ENCODE peak calls at places on chromosomes 3 and 15, in six cellular contexts. Z is gastrocnemius medialis; M is CD4-positive, alpha-beta T cell; K is CD8-positive, alpha-beta T cell; I is cardiac muscle cell; D is breast epithelium. V is an unnamed sample.

GRCh38 chr3:16697437-16698258 is 92.4 kb upstream of the DAZL start:
- DNase-seq in Z (no peak), M (no peak), K (no peak), I (no peak), D (no peak), V (no peak)

GRCh38 chr15:51366911-51367310 is 25.5 kb downstream of the GLDN start:
- DNase-seq in Z (peak; percentile 30), M (no peak), K (no peak), I (no peak), D (no peak), V (peak; percentile 53)

GRCh38 chr15:66720206-66721010 is 18.4 kb downstream of the SMAD6 start:
- DNase-seq in Z (no peak), M (no peak), K (no peak), I (no peak), D (no peak), V (peak; percentile 89)

GRCh38 chr3:169289303-169289702 is 374.2 kb downstream of the MECOM start:
- DNase-seq in Z (no peak), M (no peak), K (no peak), I (no peak), D (no peak), V (no peak)

GRCh38 chr3:126961791-126962461 is 21.0 kb upstream of the PLXNA1 start:
- DNase-seq in Z (peak; percentile 37), M (no peak), K (no peak), I (no peak), D (peak; percentile 50), V (peak; percentile 40)

GRCh38 chr3:89179355-89179997 is 72.1 kb downstream of the EPHA3 start:
- DNase-seq in Z (no peak), M (no peak), K (no peak), I (no peak), D (no peak), V (no peak)

GRCh38 chr3:37862712-37863551 is 1.3 kb downstream of the CTDSPL start:
- DNase-seq in Z (no peak), M (no peak), K (no peak), I (peak; percentile 19), D (no peak), V (no peak)

GRCh38 chr15:84821501-84822021 is 4.4 kb downstream of the ALPK3 start:
- DNase-seq in Z (no peak), M (no peak), K (no peak), I (no peak), D (no peak), V (no peak)

GRCh38 chr3:86562095-86562494 is 428.9 kb downstream of the VGLL3 start:
- DNase-seq in Z (no peak), M (no peak), K (no peak), I (peak; percentile 4), D (no peak), V (no peak)

GRCh38 chr3:167882057-167882667 is 146.6 kb downstream of the SERPINI1 start:
- DNase-seq in Z (no peak), M (no peak), K (no peak), I (peak; percentile 59), D (no peak), V (no peak)

GRCh38 chr15:57432141-57432701 is 55.9 kb downstream of the CGNL1 start:
- DNase-seq in Z (no peak), M (no peak), K (no peak), I (no peak), D (no peak), V (no peak)

DNA sequence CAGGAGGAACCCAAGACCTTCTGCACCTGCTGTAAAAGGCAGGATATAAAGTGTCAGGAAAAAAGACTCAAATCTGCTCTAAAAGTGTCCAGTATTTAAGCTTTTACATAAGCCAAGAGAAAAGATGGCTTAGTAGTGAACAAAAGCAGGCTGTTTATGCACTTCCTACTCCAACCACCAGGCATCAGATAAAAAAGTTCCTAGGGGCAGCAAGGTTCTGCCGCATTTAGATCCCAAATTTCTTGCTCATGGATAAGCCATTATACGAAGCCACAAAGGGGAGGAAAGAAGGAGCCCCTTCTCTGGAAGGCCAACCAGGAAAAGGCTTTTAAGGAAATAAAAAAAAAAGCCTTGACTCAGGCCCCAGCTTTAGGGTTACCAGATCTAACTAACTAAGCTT is 10.6 kb upstream of the SLC9C1 start:
- DNase-seq in Z (no peak), M (no peak), K (no peak), I (peak; percentile 3), D (no peak), V (no peak)
- TF ChIP-seq CTCF in Z (no peak), M (peak; percentile 20), K (peak; percentile 15), I (peak; percentile 46), D (peak; percentile 35), V (no peak)

GRCh38 chr15:60363024-60363674 is 34.6 kb downstream of the ANXA2 start:
- DNase-seq in Z (no peak), M (no peak), K (no peak), I (peak; percentile 64), D (no peak), V (no peak)
- H3K27ac ChIP-seq in Z (peak overlapping the region; percentile 89), M (no peak overlapping the region), K (no peak overlapping the region), I (peak overlapping the region; percentile 61), D (peak overlapping the region; percentile 69), V (peak overlapping the region; percentile 58)

DNA sequence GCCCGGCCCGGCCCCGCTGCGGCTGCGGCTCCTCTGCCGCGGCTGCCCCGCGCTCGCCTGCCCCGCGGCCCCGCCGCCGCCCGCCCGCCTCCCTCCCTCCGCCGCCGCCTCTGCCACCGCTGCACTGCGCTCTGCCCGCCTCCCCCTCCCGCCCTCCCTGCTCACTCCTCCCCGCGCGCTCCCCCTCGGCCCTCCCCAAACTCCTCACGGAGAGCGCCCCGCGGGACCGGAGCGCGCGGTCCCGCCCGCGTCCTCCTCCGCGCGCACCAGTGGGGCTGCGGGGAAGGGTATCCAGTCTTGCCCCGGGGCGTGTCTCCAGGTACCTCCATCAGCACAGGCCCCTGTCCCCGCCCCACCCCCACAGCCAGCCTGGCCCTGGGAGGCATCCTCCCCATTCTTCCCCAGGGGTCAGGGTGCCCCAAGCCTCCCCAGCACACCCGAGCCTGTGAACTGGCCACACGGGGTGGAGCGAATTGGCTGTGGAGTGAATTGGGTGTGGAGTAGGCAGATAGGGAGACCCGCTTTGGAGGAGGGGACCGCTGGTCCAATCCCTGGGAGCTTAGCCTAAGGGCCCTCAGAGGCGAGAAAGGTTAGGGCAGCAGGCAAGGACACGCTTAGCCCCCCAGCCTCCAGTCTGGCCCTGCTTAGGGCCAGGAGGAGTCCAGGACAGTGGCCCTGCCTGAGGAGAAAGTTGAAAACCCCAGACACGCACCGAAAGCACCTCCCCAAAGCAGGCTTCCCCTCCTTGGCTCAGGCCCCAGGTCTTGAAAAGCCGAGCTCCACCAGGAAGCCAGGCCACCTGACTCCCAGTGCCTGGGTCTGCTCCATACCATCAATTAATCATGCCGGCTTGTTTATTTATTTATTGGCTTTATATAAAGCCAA is 107.8 kb upstream of the SLC6A11 start:
- DNase-seq in Z (no peak), M (no peak), K (no peak), I (no peak), D (no peak), V (no peak)
- H3K27me3 ChIP-seq in Z (peaks cover 28% of the 10 kb centered on the region), M (peaks cover 66% of the 10 kb centered on the region), K (peaks cover 18% of the 10 kb centered on the region), I (peaks cover 92% of the 10 kb centered on the region), D (no peaks in the 10 kb centered on the region), V (peaks cover 38% of the 10 kb centered on the region)

GRCh38 chr3:27826448-27826847 is 104.3 kb upstream of the EOMES start:
- DNase-seq in Z (no peak), M (no peak), K (no peak), I (no peak), D (no peak), V (no peak)

GRCh38 chr3:27824312-27825200 is 102.4 kb upstream of the EOMES start:
- DNase-seq in Z (no peak), M (no peak), K (no peak), I (no peak), D (no peak), V (no peak)

DNA sequence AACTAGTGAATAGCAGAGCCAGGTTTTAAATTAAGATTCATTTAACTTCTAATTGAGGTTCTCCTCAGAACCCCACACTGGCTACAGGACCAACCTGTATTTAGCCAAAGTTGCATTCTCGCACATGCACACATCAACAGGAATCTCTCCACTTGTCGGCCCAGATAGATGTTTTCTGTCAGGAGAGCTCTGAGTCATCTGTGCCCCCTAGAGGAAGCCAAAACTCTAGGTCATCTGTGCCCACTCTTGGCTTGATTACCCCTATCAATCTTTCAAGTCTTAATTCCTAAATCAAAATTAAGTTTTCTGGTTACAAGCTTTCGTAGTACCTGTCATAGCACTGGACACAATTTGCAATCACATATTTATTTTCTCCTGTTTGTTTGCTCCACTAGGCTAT is 104.9 kb upstream of the EOMES start:
- DNase-seq in Z (no peak), M (no peak), K (no peak), I (no peak), D (no peak), V (no peak)
- TF ChIP-seq CTCF in Z (no peak), M (no peak), K (no peak), I (no peak), D (no peak), V (no peak)

V was measured in left lung.